ENCODE peak calls at places on chromosomes 13 and 19, in eight cellular contexts. B is SJSA1; V is left colon; N is left cardiac atrium; S is omental fat pad; C is stimulated activated CD4-positive, alpha-beta T cell treated with anti-CD3 and anti-CD28 coated beads, Interleukin-15, amount 100 ng/mL, for 48 hours; Z is skeletal muscle cell; H is heart left ventricle. M is an unnamed sample.

GRCh38 chr19:30226464-30227070 is 145.6 kb upstream of the ZNF536 start:
- DNase-seq in B (no peak), V (no peak), N (no peak), S (no peak), C (no peak), Z (no peak), H (no peak), M (no peak)

GRCh38 chr19:15556634-15557181 is 48.4 kb downstream of the CYP4F22 start:
- DNase-seq in B (no peak), V (no peak), N (no peak), S (no peak), C (no peak), Z (no peak), H (no peak), M (peak)

GRCh38 chr13:33639158-33639557 is 178.8 kb upstream of the RFC3 start:
- DNase-seq in B (no peak), V (no peak), N (peak), S (no peak), C (no peak), Z (peak), H (no peak), M (no peak)

GRCh38 chr19:2477141-2477710 is 1.3 kb downstream of the GADD45B start:
- DNase-seq in B (peak), V (peak), N (peak), S (no peak), C (no peak), Z (no peak), H (peak), M (peak)

GRCh38 chr13:98275711-98276171 is 98.7 kb upstream of the RNF113B start:
- DNase-seq in B (no peak), V (no peak), N (no peak), S (no peak), C (no peak), Z (no peak), H (no peak), M (no peak)

GRCh38 chr19:54106716-54107115 is 4.1 kb downstream of the NDUFA3 start:
- DNase-seq in B (no peak), V (no peak), N (no peak), S (no peak), C (no peak), Z (no peak), H (no peak), M (no peak)

GRCh38 chr19:32877323-32877912 is 7.9 kb upstream of the SLC7A9 start:
- DNase-seq in B (peak), V (no peak), N (no peak), S (no peak), C (no peak), Z (no peak), H (no peak), M (no peak)

GRCh38 chr13:70723732-70724131 is 615.5 kb upstream of the KLHL1 start:
- DNase-seq in B (no peak), V (no peak), N (no peak), S (no peak), C (no peak), Z (no peak), H (no peak), M (no peak)

GRCh38 chr13:24458736-24459135 is 53.8 kb downstream of the PARP4 start:
- DNase-seq in B (no peak), V (no peak), N (no peak), S (no peak), C (no peak), Z (no peak), H (no peak), M (no peak)

GRCh38 chr19:32651729-32652140 is 23.2 kb downstream of the ANKRD27 start:
- DNase-seq in B (no peak), V (peak), N (no peak), S (no peak), C (no peak), Z (no peak), H (peak), M (no peak)

GRCh38 chr19:27738569-27739193 is 1474.3 kb downstream of the UQCRFS1 start:
- DNase-seq in B (peak), V (no peak), N (no peak), S (no peak), C (no peak), Z (no peak), H (no peak), M (no peak)

M was measured in aorta.